ENCODE peak calls at places on chromosomes 1 and 21, in nine cellular contexts. One of them, this sample, is unnamed.

GRCh38 chr1:203034422-203035110 is 8.3 kb downstream of the PPFIA4 start:
- DNase-seq in stimulated activated CD4-positive, alpha-beta T cell treated with anti-CD3 and anti-CD28 coated beads, Interleukin-1b, Interleukin-23, amount 100 ng/mL, for 1 hour: no peak
- DNase-seq in nephron progenitor cell: no peak
- DNase-seq in upper lobe of right lung: no peak
- DNase-seq in Right ventricle myocardium superior: no peak
- DNase-seq in RCC 7860: no peak
- DNase-seq in RWPE1: no peak
- DNase-seq in H54: no peak
- DNase-seq in immature natural killer cell: no peak
- DNase-seq in this sample: no peak

GRCh38 chr1:97348599-97349265 is 572.1 kb downstream of the DPYD start:
- DNase-seq in stimulated activated CD4-positive, alpha-beta T cell treated with anti-CD3 and anti-CD28 coated beads, Interleukin-1b, Interleukin-23, amount 100 ng/mL, for 1 hour: no peak
- DNase-seq in nephron progenitor cell: no peak
- DNase-seq in upper lobe of right lung: no peak
- DNase-seq in Right ventricle myocardium superior: no peak
- DNase-seq in RCC 7860: no peak
- DNase-seq in RWPE1: no peak
- DNase-seq in H54: no peak
- DNase-seq in immature natural killer cell: no peak
- DNase-seq in this sample: no peak

GRCh38 chr1:6596351-6596750 is 6.3 kb downstream of the KLHL21 start:
- DNase-seq in stimulated activated CD4-positive, alpha-beta T cell treated with anti-CD3 and anti-CD28 coated beads, Interleukin-1b, Interleukin-23, amount 100 ng/mL, for 1 hour: no peak
- DNase-seq in nephron progenitor cell: no peak
- DNase-seq in upper lobe of right lung: no peak
- DNase-seq in Right ventricle myocardium superior: no peak
- DNase-seq in RCC 7860: no peak
- DNase-seq in RWPE1: no peak
- DNase-seq in H54: no peak
- DNase-seq in immature natural killer cell: no peak
- DNase-seq in this sample: no peak

GRCh38 chr1:151056149-151056548 is 3.3 kb downstream of the CDC42SE1 start:
- DNase-seq in stimulated activated CD4-positive, alpha-beta T cell treated with anti-CD3 and anti-CD28 coated beads, Interleukin-1b, Interleukin-23, amount 100 ng/mL, for 1 hour: no peak
- DNase-seq in nephron progenitor cell: no peak
- DNase-seq in upper lobe of right lung: no peak
- DNase-seq in Right ventricle myocardium superior: no peak
- DNase-seq in RCC 7860: no peak
- DNase-seq in RWPE1: no peak
- DNase-seq in H54: no peak
- DNase-seq in immature natural killer cell: peak; percentile 61
- DNase-seq in this sample: no peak

GRCh38 chr1:16677552-16678423 is 11.0 kb upstream of the RNU1-3 start:
- DNase-seq in stimulated activated CD4-positive, alpha-beta T cell treated with anti-CD3 and anti-CD28 coated beads, Interleukin-1b, Interleukin-23, amount 100 ng/mL, for 1 hour: peak; percentile 22
- DNase-seq in nephron progenitor cell: peak; percentile 50
- DNase-seq in upper lobe of right lung: peak; percentile 65
- DNase-seq in Right ventricle myocardium superior: no peak
- DNase-seq in RCC 7860: peak; percentile 91
- DNase-seq in RWPE1: peak; percentile 53
- DNase-seq in H54: peak; percentile 61
- DNase-seq in immature natural killer cell: peak; percentile 56
- DNase-seq in this sample: peak; percentile 43

GRCh38 chr21:45050361-45050785 is 24.0 kb upstream of the ADARB1 start:
- DNase-seq in stimulated activated CD4-positive, alpha-beta T cell treated with anti-CD3 and anti-CD28 coated beads, Interleukin-1b, Interleukin-23, amount 100 ng/mL, for 1 hour: no peak
- DNase-seq in nephron progenitor cell: no peak
- DNase-seq in upper lobe of right lung: no peak
- DNase-seq in Right ventricle myocardium superior: no peak
- DNase-seq in RCC 7860: no peak
- DNase-seq in RWPE1: no peak
- DNase-seq in H54: no peak
- DNase-seq in immature natural killer cell: no peak
- DNase-seq in this sample: no peak

GRCh38 chr1:233480198-233480597 is 133.7 kb upstream of the KCNK1 start:
- DNase-seq in stimulated activated CD4-positive, alpha-beta T cell treated with anti-CD3 and anti-CD28 coated beads, Interleukin-1b, Interleukin-23, amount 100 ng/mL, for 1 hour: no peak
- DNase-seq in nephron progenitor cell: no peak
- DNase-seq in upper lobe of right lung: no peak
- DNase-seq in Right ventricle myocardium superior: no peak
- DNase-seq in RCC 7860: no peak
- DNase-seq in RWPE1: no peak
- DNase-seq in H54: no peak
- DNase-seq in immature natural killer cell: no peak
- DNase-seq in this sample: no peak

GRCh38 chr1:59333626-59334277 is 36.9 kb downstream of the FGGY start:
- DNase-seq in stimulated activated CD4-positive, alpha-beta T cell treated with anti-CD3 and anti-CD28 coated beads, Interleukin-1b, Interleukin-23, amount 100 ng/mL, for 1 hour: no peak
- DNase-seq in nephron progenitor cell: no peak
- DNase-seq in upper lobe of right lung: no peak
- DNase-seq in Right ventricle myocardium superior: no peak
- DNase-seq in RCC 7860: peak; percentile 49
- DNase-seq in RWPE1: no peak
- DNase-seq in H54: no peak
- DNase-seq in immature natural killer cell: peak; percentile 11
- DNase-seq in this sample: no peak

GRCh38 chr1:247077768-247078314 is 770 bp downstream of the ZNF670 start:
- DNase-seq in stimulated activated CD4-positive, alpha-beta T cell treated with anti-CD3 and anti-CD28 coated beads, Interleukin-1b, Interleukin-23, amount 100 ng/mL, for 1 hour: no peak
- DNase-seq in nephron progenitor cell: no peak
- DNase-seq in upper lobe of right lung: no peak
- DNase-seq in Right ventricle myocardium superior: no peak
- DNase-seq in RCC 7860: no peak
- DNase-seq in RWPE1: peak; percentile 10
- DNase-seq in H54: no peak
- DNase-seq in immature natural killer cell: no peak
- DNase-seq in this sample: no peak

GRCh38 chr1:113021430-113022085 is 51.4 kb upstream of the LRIG2 start:
- DNase-seq in stimulated activated CD4-positive, alpha-beta T cell treated with anti-CD3 and anti-CD28 coated beads, Interleukin-1b, Interleukin-23, amount 100 ng/mL, for 1 hour: no peak
- DNase-seq in nephron progenitor cell: no peak
- DNase-seq in upper lobe of right lung: no peak
- DNase-seq in Right ventricle myocardium superior: no peak
- DNase-seq in RCC 7860: no peak
- DNase-seq in RWPE1: peak; percentile 62
- DNase-seq in H54: no peak
- DNase-seq in immature natural killer cell: no peak
- DNase-seq in this sample: no peak

GRCh38 chr1:3656450-3657095 is 4.3 kb downstream of the TP73 start:
- DNase-seq in stimulated activated CD4-positive, alpha-beta T cell treated with anti-CD3 and anti-CD28 coated beads, Interleukin-1b, Interleukin-23, amount 100 ng/mL, for 1 hour: no peak
- DNase-seq in nephron progenitor cell: no peak
- DNase-seq in upper lobe of right lung: peak; percentile 25
- DNase-seq in Right ventricle myocardium superior: peak; percentile 22
- DNase-seq in RCC 7860: no peak
- DNase-seq in RWPE1: no peak
- DNase-seq in H54: no peak
- DNase-seq in immature natural killer cell: no peak
- DNase-seq in this sample: peak; percentile 4

GRCh38 chr1:59396387-59396786 is 99.5 kb downstream of the FGGY start:
- DNase-seq in stimulated activated CD4-positive, alpha-beta T cell treated with anti-CD3 and anti-CD28 coated beads, Interleukin-1b, Interleukin-23, amount 100 ng/mL, for 1 hour: no peak
- DNase-seq in nephron progenitor cell: no peak
- DNase-seq in upper lobe of right lung: no peak
- DNase-seq in Right ventricle myocardium superior: no peak
- DNase-seq in RCC 7860: no peak
- DNase-seq in RWPE1: no peak
- DNase-seq in H54: no peak
- DNase-seq in immature natural killer cell: no peak
- DNase-seq in this sample: no peak

This sample was measured in right cardiac atrium.